ENCODE peak calls at places on chromosomes 13 and 19, in four cellular contexts. C is HCT116, Z is transverse colon, Q is upper lobe of left lung. L is an unnamed sample.

GRCh38 chr19:18020212-18021067 is 12.5 kb downstream of the ARRDC2 start:
- DNase-seq in Q (peak; percentile 95), Z (peak; percentile 75), C (no peak), L (no peak)

GRCh38 chr13:47299316-47299715 is 402.5 kb upstream of the HTR2A start:
- DNase-seq in Z (no peak), Q (no peak), C (no peak), L (no peak)

GRCh38 chr19:3773814-3774515 is 1.9 kb upstream of the RAX2 start:
- DNase-seq in Q (no peak), C (no peak), Z (no peak), L (no peak)

GRCh38 chr13:108961542-108962125 is 332.2 kb downstream of the MYO16 start:
- DNase-seq in Z (no peak), C (peak; percentile 31), Q (no peak), L (peak; percentile 42)

GRCh38 chr19:13621413-13621812 is 115.1 kb upstream of the CACNA1A start:
- DNase-seq in Z (no peak), C (peak; percentile 75), Q (no peak), L (peak; percentile 62)

GRCh38 chr13:84455143-84455905 is 573.0 kb upstream of the SLITRK1 start:
- DNase-seq in Z (no peak), Q (no peak), C (no peak), L (no peak)

GRCh38 chr13:64130600-64130999 is 2715.0 kb upstream of the PCDH20 start:
- DNase-seq in Z (no peak), Q (no peak), C (no peak), L (no peak)

GRCh38 chr13:75258159-75258782 is 223.7 kb downstream of the TBC1D4 start:
- DNase-seq in Z (no peak), Q (no peak), C (peak; percentile 23), L (peak; percentile 23)

GRCh38 chr19:40601061-40601973 is at the start of gene LTBP4:
- DNase-seq in C (no peak), Q (peak; percentile 94), Z (peak; percentile 70), L (peak; percentile 84)

GRCh38 chr19:40604647-40605200 is 3.6 kb downstream of the LTBP4 start:
- DNase-seq in Z (peak; percentile 76), C (no peak), Q (peak; percentile 89), L (peak; percentile 51)

GRCh38 chr19:40605201-40605971 is 4.2 kb downstream of the LTBP4 start:
- DNase-seq in C (peak; percentile 78), Q (peak; percentile 94), Z (peak; percentile 93), L (peak; percentile 74)

GRCh38 chr19:40603719-40604646 is 2.8 kb downstream of the LTBP4 start:
- DNase-seq in C (peak; percentile 99), Q (peak; percentile 98), Z (peak; percentile 100), L (peak; percentile 99)

GRCh38 chr19:40603071-40603718 is 2.0 kb downstream of the LTBP4 start:
- DNase-seq in C (no peak), Z (no peak), Q (no peak), L (peak; percentile 79)
- TF ChIP-seq POLR2A in C (no peak), Z (no peak), Q (no peak), L (no peak)

DNA sequence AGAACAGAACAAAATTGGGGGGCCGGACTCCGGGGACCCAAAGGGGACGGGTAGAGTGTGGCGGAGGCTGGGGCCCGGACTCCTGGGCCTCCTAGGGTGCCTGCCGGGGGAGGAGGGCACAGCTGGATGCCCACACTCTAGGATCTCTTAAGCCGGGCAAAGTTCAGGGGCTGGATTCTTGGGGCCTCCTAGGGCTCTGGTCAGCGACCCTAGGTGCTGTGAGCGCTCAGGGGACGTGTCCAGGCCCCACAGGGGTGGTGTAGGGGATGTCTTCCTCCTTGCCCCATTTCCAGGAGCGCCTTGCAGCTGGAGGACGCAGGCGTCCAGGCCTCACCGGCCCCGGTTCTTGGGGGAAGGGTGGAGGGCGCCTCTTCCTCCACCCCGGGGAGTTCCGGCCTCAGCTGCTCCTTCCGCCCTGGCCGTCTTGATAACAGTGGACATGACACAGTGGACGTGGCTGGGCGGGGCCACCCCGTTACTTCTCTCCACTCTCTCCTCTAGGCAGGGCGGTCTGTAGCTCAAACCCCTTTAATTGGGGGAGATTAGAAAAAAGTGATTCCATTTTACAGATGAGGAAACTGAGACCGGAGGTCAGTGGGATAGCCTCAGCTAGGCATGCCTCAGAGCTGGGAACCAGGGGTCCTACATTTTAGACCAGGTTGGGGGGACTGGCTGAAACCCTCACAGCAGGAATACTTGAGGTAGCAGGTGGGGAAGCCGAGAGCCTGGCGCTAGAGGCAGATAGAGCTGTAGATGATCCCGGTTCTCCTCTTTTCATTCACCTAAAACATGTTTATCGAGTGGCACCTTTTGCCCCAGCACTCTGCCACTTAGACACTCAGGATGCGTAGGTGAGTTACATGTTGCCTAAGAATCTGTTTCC is 705 bp downstream of the STXBP2 start:
- DNase-seq in C (no peak), Z (peak; percentile 59), Q (peak; percentile 85), L (peak; percentile 84)
- TF ChIP-seq POLR2A in C (no peak), Z (no peak), Q (no peak), L (no peak)

DNA sequence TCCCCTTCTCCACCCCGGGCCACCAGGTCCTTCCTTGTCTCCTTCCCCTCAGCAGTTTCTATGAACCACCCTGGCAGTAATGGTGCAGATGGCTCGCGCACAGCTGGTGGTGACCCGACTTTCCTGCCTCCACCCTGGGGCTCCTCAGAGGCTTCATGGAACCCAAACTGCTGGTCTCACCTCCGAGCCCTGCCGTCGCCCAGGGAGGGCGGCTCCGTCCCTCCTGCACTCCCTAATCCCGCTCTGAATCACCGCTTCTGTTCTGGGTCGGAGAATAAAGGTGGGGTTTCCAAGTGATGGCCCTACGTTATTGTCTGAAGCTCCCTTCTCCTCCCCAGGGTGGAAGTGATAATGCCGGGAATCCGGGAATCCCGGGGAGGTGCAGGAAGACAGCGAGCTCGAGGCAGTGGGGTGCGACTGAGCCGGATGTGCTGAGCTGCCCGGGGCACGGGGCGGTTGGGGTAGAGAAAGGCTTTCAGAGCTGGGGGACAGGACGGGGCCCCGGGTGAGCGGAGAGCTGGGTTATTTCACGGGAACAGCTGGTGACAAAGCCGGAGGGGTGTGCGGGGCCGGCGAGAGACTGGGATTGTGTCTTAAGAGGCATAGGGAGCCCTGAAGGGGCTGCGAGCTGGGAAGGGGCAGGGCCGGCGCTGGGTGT is 711 bp downstream of the FUT2 start:
- DNase-seq in C (no peak), Q (no peak), Z (peak; percentile 41), L (no peak)
- TF ChIP-seq POLR2A in C (peak; percentile 2), Q (no peak), Z (no peak), L (no peak)

DNA sequence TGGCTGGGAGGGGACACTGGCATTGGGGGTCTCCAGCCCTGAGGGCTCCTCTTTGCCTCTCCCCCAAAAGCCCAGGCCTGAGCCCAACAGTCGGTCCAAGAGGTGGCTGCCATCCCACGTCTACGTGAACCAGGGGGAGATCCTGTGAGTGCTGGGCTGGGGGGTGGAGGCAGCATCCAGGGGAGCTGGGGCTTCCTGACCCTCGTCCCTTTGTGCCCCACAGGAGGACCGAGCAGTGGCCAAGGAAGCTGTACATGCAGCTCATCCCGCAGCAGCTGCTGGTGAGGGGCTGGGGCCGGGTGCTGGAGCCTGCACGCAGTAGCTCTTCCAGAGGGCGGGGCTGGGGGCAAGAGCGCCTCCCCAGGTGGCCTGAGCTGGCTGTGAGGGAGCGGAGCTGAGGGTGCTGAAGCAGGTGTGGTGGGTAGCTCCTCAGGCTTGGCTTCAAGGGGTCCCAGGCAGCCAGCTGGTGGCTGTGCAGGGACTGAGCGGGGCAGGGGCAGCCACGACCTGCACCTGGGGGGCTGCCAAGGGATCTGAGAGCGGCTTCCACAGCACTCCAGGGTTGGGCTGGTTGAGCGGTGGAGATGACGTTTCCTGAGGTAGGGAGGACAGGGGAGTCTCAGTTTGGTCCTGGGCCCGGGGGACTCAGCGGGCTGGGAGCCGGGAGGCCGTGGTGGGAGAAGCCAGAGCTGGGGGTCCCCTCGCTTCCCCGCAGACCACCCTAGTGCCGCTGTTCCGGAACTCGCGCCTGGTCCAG is 7.1 kb downstream of the PTOV1 start:
- DNase-seq in Q (peak; percentile 73), C (no peak), Z (no peak), L (no peak)
- TF ChIP-seq POLR2A in Q (no peak), C (no peak), Z (no peak), L (peak; percentile 17)

GRCh38 chr13:112127564-112127963 is 60.6 kb downstream of the SOX1 start:
- DNase-seq in Z (no peak), Q (no peak), C (no peak), L (no peak)

GRCh38 chr13:112131081-112131739 is 64.3 kb downstream of the SOX1 start:
- DNase-seq in Z (no peak), C (no peak), Q (no peak), L (no peak)

GRCh38 chr13:112131740-112132113 is 64.8 kb downstream of the SOX1 start:
- DNase-seq in C (no peak), Z (peak; percentile 64), Q (peak; percentile 86), L (no peak)

GRCh38 chr13:112129557-112129956 is 62.6 kb downstream of the SOX1 start:
- DNase-seq in Q (no peak), C (no peak), Z (no peak), L (no peak)

DNA sequence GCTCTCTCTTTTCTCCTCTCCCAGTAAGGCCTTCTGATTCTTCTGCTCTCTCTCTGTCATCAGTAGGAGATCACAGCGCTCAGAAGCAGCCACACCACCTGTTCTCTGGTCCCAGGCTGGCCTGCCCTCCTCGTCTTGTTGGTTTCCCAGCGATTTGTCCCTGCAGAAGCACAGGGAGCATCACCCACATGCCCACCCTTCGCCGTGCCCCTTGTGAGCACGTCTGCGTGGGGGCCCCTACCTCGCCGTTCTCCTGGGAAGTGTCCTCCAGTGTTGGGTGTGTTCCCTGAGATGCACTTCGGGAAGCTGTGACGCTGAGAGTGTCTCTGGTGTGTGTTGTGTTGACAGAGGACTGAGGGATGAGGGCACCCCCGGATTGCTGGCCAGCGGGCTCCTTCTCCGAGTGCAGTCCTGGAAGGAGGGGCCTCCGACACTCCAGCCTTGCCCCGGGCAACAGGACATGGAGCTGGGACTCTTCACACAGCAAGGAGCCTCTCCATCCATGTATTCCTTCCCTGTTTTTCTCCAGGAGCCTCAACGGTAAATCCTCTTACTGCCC is 61.2 kb downstream of the SOX1 start:
- DNase-seq in Z (no peak), C (no peak), Q (peak; percentile 40), L (no peak)
- TF ChIP-seq POLR2A in Z (no peak), C (no peak), Q (no peak), L (no peak)

GRCh38 chr19:41869374-41869955 is 7.6 kb upstream of the CD79A start:
- DNase-seq in Z (no peak), Q (no peak), C (no peak), L (no peak)

GRCh38 chr19:41871573-41872383 is 5.3 kb upstream of the CD79A start:
- DNase-seq in Q (no peak), C (no peak), Z (peak; percentile 78), L (no peak)

GRCh38 chr19:41872384-41872774 is 4.7 kb upstream of the CD79A start:
- DNase-seq in C (no peak), Q (no peak), Z (no peak), L (no peak)

GRCh38 chr19:41868989-41869300 is 8.1 kb upstream of the CD79A start:
- DNase-seq in Z (no peak), C (no peak), Q (no peak), L (no peak)

GRCh38 chr19:41870401-41870873 is 6.6 kb upstream of the CD79A start:
- DNase-seq in C (no peak), Z (no peak), Q (no peak), L (no peak)
- TF ChIP-seq POLR2A in C (no peak), Z (no peak), Q (no peak), L (no peak)

DNA sequence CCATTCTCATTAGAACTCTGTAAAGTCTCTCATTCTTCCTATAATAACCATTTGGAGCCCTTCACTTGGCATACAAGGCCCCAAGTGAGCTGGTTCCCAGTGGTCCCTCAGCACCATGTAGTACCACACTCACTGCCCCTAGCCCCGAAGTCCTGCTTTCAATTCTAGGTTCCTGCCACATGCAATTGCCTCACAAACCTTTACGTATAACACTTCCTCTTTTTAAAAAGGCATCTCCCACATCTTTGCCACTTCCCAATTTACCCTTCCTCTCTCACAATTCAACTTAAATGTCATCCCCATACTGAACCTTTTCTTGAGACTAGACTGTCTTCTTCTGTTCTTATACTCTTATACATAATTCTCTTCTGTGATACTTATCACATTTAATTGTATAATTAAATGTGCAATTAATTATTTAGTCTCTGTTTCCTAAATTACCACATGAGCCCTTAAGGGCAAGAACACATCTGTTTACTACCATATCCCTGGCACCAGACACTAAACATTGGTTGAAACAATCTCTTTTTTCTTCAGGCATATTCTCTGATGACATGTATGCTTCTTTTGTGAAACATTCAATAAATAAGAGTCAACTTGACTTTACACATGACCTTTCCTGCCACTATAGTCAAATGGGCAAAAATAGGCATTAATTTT is 304.0 kb downstream of the SPRY2 start:
- DNase-seq in C (no peak), Z (no peak), Q (no peak), L (no peak)
- TF ChIP-seq POLR2A in C (no peak), Z (no peak), Q (no peak), L (no peak)

L was measured in erythroblast.